ENCODE peak calls at places on chromosomes 2 and 18, in nine cellular contexts. D, J, C, Y, W, M, H, B and A are unnamed samples. For H3K36me3, the result is how much of the 10 kb centered on the place peaks cover.

GRCh38 chr2:135311962-135312361 is 219.1 kb downstream of the ZRANB3 start:
- DNase-seq in D (no peak), J (no peak), C (no peak), Y (no peak), W (no peak), M (no peak), H (no peak), B (no peak), A (no peak)

GRCh38 chr2:60484080-60484737 is 69.2 kb downstream of the BCL11A start:
- DNase-seq in D (no peak), J (no peak), C (no peak), Y (no peak), W (peak), M (no peak), H (no peak), B (no peak), A (peak)

GRCh38 chr18:36655074-36655473 is 173.7 kb downstream of the TPGS2 start:
- DNase-seq in D (no peak), J (no peak), C (no peak), Y (no peak), W (no peak), M (no peak), H (no peak), B (no peak), A (no peak)

GRCh38 chr2:85917887-85918795 is 29.4 kb upstream of the ST3GAL5 start:
- DNase-seq in D (no peak), J (no peak), C (no peak), Y (no peak), W (no peak), M (no peak), H (no peak), B (no peak), A (no peak)

GRCh38 chr2:3108710-3109702 is 268.6 kb downstream of the EIPR1 start:
- DNase-seq in D (peak), J (no peak), C (no peak), Y (peak), W (no peak), M (peak), H (no peak), B (peak), A (peak)

GRCh38 chr18:56286775-56287174 is 351.6 kb downstream of the TXNL1 start:
- DNase-seq in D (no peak), J (no peak), C (no peak), Y (no peak), W (peak), M (no peak), H (no peak), B (no peak), A (no peak)

GRCh38 chr2:12099374-12099773 is 352.9 kb downstream of the LPIN1 start:
- DNase-seq in D (no peak), J (no peak), C (no peak), Y (no peak), W (no peak), M (no peak), H (no peak), B (no peak), A (no peak)

GRCh38 chr2:235514627-235515363 is 21.0 kb downstream of the AGAP1 start:
- DNase-seq in D (peak), J (no peak), C (no peak), Y (no peak), W (no peak), M (peak), H (no peak), B (no peak), A (no peak)

GRCh38 chr18:8177330-8178016 is 431.8 kb upstream of the RAB12 start:
- DNase-seq in D (no peak), J (no peak), C (no peak), Y (no peak), W (peak), M (no peak), H (no peak), B (no peak), A (no peak)

GRCh38 chr2:80515961-80516360 is 211.4 kb upstream of the LRRTM1 start:
- DNase-seq in D (no peak), J (no peak), C (no peak), Y (no peak), W (no peak), M (no peak), H (no peak), B (no peak), A (no peak)

GRCh38 chr2:230267556-230267955 is 42.0 kb downstream of the SP140 start:
- DNase-seq in D (no peak), J (no peak), C (no peak), Y (no peak), W (no peak), M (no peak), H (no peak), B (no peak), A (no peak)

GRCh38 chr18:44693030-44693784 is 12.5 kb downstream of the SETBP1 start:
- DNase-seq in D (no peak), J (no peak), C (no peak), Y (no peak), W (no peak), M (no peak), H (no peak), B (no peak), A (no peak)

GRCh38 chr2:113407446-113408099 is 29.9 kb upstream of the ZNG1B start:
- DNase-seq in D (no peak), J (no peak), C (no peak), Y (no peak), W (peak), M (no peak), H (no peak), B (no peak), A (no peak)

GRCh38 chr2:133193544-133193943 is 374.7 kb downstream of the NCKAP5 start:
- DNase-seq in D (no peak), J (no peak), C (no peak), Y (no peak), W (no peak), M (no peak), H (no peak), B (no peak), A (no peak)

GRCh38 chr2:206208900-206209299 is 49.2 kb downstream of the EEF1B2 start:
- DNase-seq in D (no peak), J (no peak), C (no peak), Y (no peak), W (no peak), M (no peak), H (no peak), B (no peak), A (no peak)

GRCh38 chr2:228611171-228611570 is 429.7 kb upstream of the SPHKAP start:
- DNase-seq in D (no peak), J (no peak), C (no peak), Y (no peak), W (no peak), M (no peak), H (no peak), B (no peak), A (no peak)

GRCh38 chr2:16862474-16862873 is 196.8 kb upstream of the CYRIA start:
- DNase-seq in D (no peak), J (no peak), C (no peak), Y (no peak), W (no peak), M (no peak), H (no peak), B (no peak), A (no peak)

GRCh38 chr2:9967053-9967775 is 15.7 kb downstream of the GRHL1 start:
- DNase-seq in D (no peak), J (no peak), C (no peak), Y (no peak), W (no peak), M (no peak), H (peak), B (no peak), A (no peak)

GRCh38 chr18:23106575-23106974 is 28.7 kb upstream of the CABLES1 start:
- DNase-seq in D (no peak), J (no peak), C (peak), Y (no peak), W (peak), M (peak), H (no peak), B (no peak), A (no peak)

GRCh38 chr2:10002087-10002486 is 41.3 kb upstream of the KLF11 start:
- DNase-seq in D (no peak), J (no peak), C (no peak), Y (no peak), W (no peak), M (no peak), H (no peak), B (no peak), A (no peak)

GRCh38 chr2:207236156-207236935 is 70.6 kb upstream of the KLF7 start:
- DNase-seq in D (no peak), J (no peak), C (no peak), Y (no peak), W (no peak), M (no peak), H (no peak), B (no peak), A (peak)

GRCh38 chr2:181123798-181124217 is 143.4 kb downstream of the UBE2E3 start:
- DNase-seq in D (no peak), J (peak), C (no peak), Y (no peak), W (no peak), M (no peak), H (no peak), B (no peak), A (no peak)

GRCh38 chr2:127574656-127575055 is 39.2 kb downstream of the MYO7B start:
- DNase-seq in D (no peak), J (no peak), C (no peak), Y (no peak), W (no peak), M (no peak), H (no peak), B (no peak), A (no peak)

GRCh38 chr18:13039806-13040205 is 48.6 kb downstream of the CEP192 start:
- DNase-seq in D (no peak), J (no peak), C (no peak), Y (no peak), W (no peak), M (no peak), H (no peak), B (no peak), A (no peak)

GRCh38 chr18:69557246-69557781 is 156.6 kb downstream of the DOK6 start:
- DNase-seq in D (peak), J (no peak), C (no peak), Y (no peak), W (no peak), M (no peak), H (no peak), B (no peak), A (no peak)

GRCh38 chr2:149598014-149598395 is 10.4 kb upstream of the MMADHC start:
- DNase-seq in D (no peak), J (no peak), C (no peak), Y (no peak), W (no peak), M (no peak), H (no peak), B (no peak), A (no peak)

GRCh38 chr2:43006834-43007543 is 214.6 kb upstream of the HAAO start:
- DNase-seq in D (no peak), J (no peak), C (no peak), Y (no peak), W (no peak), M (no peak), H (no peak), B (no peak), A (no peak)

GRCh38 chr2:9029721-9030120 is 26.2 kb upstream of the MBOAT2 start:
- DNase-seq in D (no peak), J (no peak), C (no peak), Y (no peak), W (no peak), M (no peak), H (no peak), B (no peak), A (no peak)

GRCh38 chr2:157261199-157261782 is 3.8 kb downstream of the GALNT5 start:
- DNase-seq in D (no peak), J (no peak), C (no peak), Y (no peak), W (peak), M (peak), H (peak), B (no peak), A (no peak)

GRCh38 chr18:56351911-56352502 is 286.4 kb downstream of the TXNL1 start:
- DNase-seq in D (no peak), J (no peak), C (no peak), Y (no peak), W (no peak), M (no peak), H (no peak), B (no peak), A (no peak)

GRCh38 chr2:203869207-203869606 is 1.6 kb downstream of the CTLA4 start:
- DNase-seq in D (no peak), J (no peak), C (no peak), Y (no peak), W (no peak), M (no peak), H (no peak), B (no peak), A (no peak)

GRCh38 chr2:168034586-168034985 is 212.8 kb downstream of the STK39 start:
- DNase-seq in D (no peak), J (no peak), C (no peak), Y (no peak), W (no peak), M (no peak), H (no peak), B (no peak), A (no peak)

GRCh38 chr2:84613082-84613481 is 96.8 kb downstream of the DNAH6 start:
- DNase-seq in D (no peak), J (no peak), C (no peak), Y (no peak), W (no peak), M (no peak), H (no peak), B (no peak), A (no peak)

GRCh38 chr2:54638774-54639187 is 84.7 kb upstream of the EML6 start:
- DNase-seq in D (no peak), J (no peak), C (no peak), Y (no peak), W (peak), M (no peak), H (no peak), B (no peak), A (no peak)

GRCh38 chr18:22169011-22169888 is at the start of gene GATA6:
- DNase-seq in D (peak), J (peak), C (peak), Y (peak), W (peak), M (peak), H (peak), B (peak), A (peak)

DNA sequence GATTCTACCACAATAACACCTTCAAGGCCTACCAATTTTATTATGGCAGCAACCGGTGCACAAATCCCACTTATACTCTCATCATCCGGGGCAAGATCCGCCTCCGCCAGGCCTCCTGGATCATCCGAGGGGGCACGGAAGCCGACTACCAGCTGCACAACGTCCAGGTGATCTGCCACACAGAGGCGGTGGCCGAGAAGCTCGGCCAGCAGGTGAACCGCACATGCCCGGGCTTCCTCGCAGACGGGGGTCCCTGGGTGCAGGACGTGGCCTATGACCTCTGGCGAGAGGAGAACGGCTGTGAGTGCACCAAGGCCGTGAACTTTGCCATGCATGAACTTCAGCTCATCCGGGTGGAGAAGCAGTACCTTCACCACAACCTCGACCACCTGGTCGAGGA is 17.1 kb downstream of the APCDD1 start:
- DNase-seq in D (no peak), J (no peak), C (no peak), Y (no peak), W (no peak), M (no peak), H (no peak), B (no peak), A (no peak)
- H3K36me3 ChIP-seq in D (under half), J (under half), C (under half), Y (under half), W (under half), M (under half), H (under half), B (under half), A (under half)

GRCh38 chr2:28415715-28416114 is 23.1 kb downstream of the FOSL2 start:
- DNase-seq in D (no peak), J (no peak), C (no peak), Y (no peak), W (no peak), M (no peak), H (no peak), B (no peak), A (no peak)

GRCh38 chr2:28419705-28420270 is 27.1 kb downstream of the FOSL2 start:
- DNase-seq in D (no peak), J (no peak), C (no peak), Y (peak), W (no peak), M (no peak), H (no peak), B (no peak), A (no peak)

GRCh38 chr2:28420717-28421116 is 28.1 kb downstream of the FOSL2 start:
- DNase-seq in D (no peak), J (no peak), C (no peak), Y (no peak), W (no peak), M (no peak), H (no peak), B (no peak), A (no peak)

GRCh38 chr2:28422903-28423741 is 30.5 kb downstream of the FOSL2 start:
- DNase-seq in D (no peak), J (no peak), C (peak), Y (peak), W (no peak), M (peak), H (no peak), B (no peak), A (no peak)

DNA sequence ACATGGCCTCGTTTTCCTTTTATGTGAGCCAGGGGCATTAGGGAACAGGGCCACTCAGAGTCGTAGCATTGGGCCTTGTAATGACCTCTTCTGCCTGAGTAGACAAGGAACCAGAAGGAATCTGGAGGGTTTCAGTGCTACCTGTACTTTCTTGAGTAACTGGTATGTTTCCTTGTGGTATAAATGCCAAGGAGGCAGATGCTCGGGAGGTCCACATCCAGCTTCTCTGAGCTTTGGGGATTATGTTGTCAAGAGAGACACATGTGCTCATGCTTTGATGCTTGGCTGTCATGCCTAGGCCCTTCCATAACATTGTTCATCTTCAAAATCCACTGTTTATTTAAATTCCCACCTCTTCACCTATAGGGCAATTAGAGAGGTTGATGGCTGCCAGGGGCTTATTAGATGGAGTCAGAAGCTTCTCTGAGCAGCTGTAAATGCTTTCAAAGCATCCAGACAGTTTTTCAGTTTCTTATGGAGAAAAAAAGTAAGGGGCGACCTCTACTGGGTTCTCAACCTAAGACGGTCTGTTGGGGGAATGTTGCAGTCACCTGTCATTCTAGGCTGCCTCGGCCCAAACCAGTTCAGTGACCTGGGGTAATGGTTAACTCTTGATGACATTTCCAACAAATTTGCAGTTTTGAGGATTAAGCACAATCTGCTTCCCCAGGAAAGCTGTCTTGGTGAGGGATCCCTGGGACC is 26.5 kb downstream of the FOSL2 start:
- DNase-seq in D (no peak), J (no peak), C (no peak), Y (peak), W (no peak), M (no peak), H (peak), B (no peak), A (no peak)
- H3K36me3 ChIP-seq in D (under half), J (under half), C (under half), Y (under half), W (under half), M (under half), H (under half), B (under half), A (under half)

DNA sequence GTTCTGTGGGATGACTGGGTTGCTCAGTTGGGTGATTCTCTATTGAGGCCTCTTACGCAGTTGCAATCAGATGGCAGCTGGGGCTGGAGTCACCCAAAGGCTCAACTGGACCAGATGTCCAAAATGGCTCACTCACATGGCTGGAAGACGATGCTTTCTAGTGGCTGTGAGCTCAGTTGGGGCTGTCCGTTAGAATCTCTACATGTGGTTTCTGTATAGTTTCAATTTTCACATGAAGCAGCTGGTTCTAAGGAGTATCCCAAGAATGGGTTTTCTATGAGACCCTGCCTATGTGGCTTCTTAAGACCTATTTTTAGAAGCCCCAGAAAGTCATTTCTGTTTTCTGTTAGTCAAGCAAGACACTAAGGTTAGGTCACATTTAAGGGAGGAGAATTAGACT is 4.4 kb downstream of the XRCC5 start:
- DNase-seq in D (no peak), J (no peak), C (no peak), Y (no peak), W (no peak), M (no peak), H (no peak), B (no peak), A (no peak)
- H3K36me3 ChIP-seq in D (half or more), J (half or more), C (under half), Y (under half), W (under half), M (under half), H (half or more), B (under half), A (half or more)

DNA sequence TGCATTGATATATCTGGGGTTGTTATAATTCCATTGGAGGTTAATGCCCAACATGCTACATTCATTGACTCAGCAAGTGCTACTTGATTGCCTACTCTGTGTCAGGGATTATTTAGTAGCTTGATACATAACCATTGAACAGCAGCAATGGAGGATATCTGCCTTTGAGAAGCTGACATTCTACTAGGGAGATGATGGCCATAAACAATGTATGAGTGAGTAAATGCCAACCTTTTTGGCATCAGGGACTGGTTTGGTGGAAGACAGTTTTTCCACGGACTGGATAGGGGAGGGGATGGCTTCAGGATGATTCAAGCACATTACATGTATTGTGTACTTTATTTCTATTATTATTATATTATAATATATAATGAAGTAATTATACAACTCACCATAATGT is 31.9 kb upstream of the TOGARAM2 start:
- DNase-seq in D (no peak), J (no peak), C (no peak), Y (no peak), W (no peak), M (no peak), H (no peak), B (no peak), A (no peak)
- H3K36me3 ChIP-seq in D (under half), J (under half), C (under half), Y (under half), W (under half), M (under half), H (under half), B (under half), A (under half)

DNA sequence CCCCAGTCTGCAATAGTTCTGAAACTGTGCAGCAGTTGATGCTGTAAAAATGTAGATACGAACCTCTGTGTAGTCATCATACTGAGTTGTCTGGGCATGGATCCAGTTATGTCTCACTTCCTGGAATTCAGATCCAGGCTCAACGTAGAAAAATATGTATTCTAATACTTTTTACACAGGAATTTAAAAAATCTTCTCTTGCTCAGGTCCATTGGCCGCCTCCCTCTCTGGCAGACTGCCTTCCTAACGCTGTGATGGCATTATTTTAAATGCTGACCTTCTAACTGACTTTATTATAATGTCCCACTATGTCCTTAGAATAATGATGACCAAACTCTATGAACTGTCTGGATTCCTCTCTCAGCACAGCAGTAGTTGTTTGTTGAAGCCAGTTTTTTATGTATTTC is 119.6 kb downstream of the FEZ2 start:
- DNase-seq in D (no peak), J (no peak), C (peak), Y (peak), W (peak), M (no peak), H (no peak), B (no peak), A (peak)
- H3K36me3 ChIP-seq in D (under half), J (under half), C (under half), Y (under half), W (under half), M (under half), H (under half), B (under half), A (half or more)

GRCh38 chr18:48666613-48667012 is 127.8 kb downstream of the CTIF start:
- DNase-seq in D (no peak), J (no peak), C (no peak), Y (no peak), W (no peak), M (no peak), H (no peak), B (no peak), A (no peak)
- H3K36me3 ChIP-seq in D (under half), J (under half), C (under half), Y (under half), W (under half), M (under half), H (under half), B (under half), A (under half)